ENCODE peak calls at places on chromosome 12, in seven cellular contexts. R is SJSA1; T is H9; W is OCI-LY7; K is effector memory CD4-positive, alpha-beta T cell; X is A549; Q is fibroblast of lung. V is an unnamed sample.

GRCh38 chr12:99284161-99284560 is 363.4 kb upstream of the GARIN6 start:
- DNase-seq in R (no peak), T (no peak), W (no peak), K (no peak), X (no peak), Q (no peak), V (no peak)

GRCh38 chr12:65121049-65121955 is at the start of gene WIF1:
- DNase-seq in R (no peak), T (peak; percentile 89), W (no peak), K (no peak), X (peak; percentile 29), Q (peak; percentile 8), V (no peak)

GRCh38 chr12:18352312-18352711 is 91.0 kb downstream of the PIK3C2G start:
- DNase-seq in R (no peak), T (no peak), W (no peak), K (no peak), X (no peak), Q (no peak), V (no peak)

GRCh38 chr12:82366182-82366581 is 7.9 kb downstream of the METTL25 start:
- DNase-seq in R (no peak), T (no peak), W (no peak), K (no peak), X (no peak), Q (no peak), V (no peak)

GRCh38 chr12:11695321-11695720 is 45.8 kb downstream of the ETV6 start:
- DNase-seq in R (no peak), T (no peak), W (no peak), K (no peak), X (no peak), Q (peak; percentile 83), V (no peak)

GRCh38 chr12:6443361-6443983 is 1.3 kb upstream of the CD27 start:
- DNase-seq in R (no peak), T (no peak), W (peak; percentile 85), K (no peak), X (no peak), Q (no peak), V (no peak)

GRCh38 chr12:67220065-67220464 is 49.1 kb upstream of the CAND1 start:
- DNase-seq in R (no peak), T (peak; percentile 54), W (no peak), K (no peak), X (peak; percentile 41), Q (peak; percentile 3), V (no peak)

GRCh38 chr12:11836282-11836963 is 186.9 kb downstream of the ETV6 start:
- DNase-seq in R (no peak), T (peak; percentile 27), W (peak; percentile 95), K (no peak), X (no peak), Q (no peak), V (peak; percentile 31)

GRCh38 chr12:107554941-107555340 is 130.7 kb upstream of the PWP1 start:
- DNase-seq in R (peak; percentile 75), T (no peak), W (no peak), K (no peak), X (no peak), Q (no peak), V (no peak)

GRCh38 chr12:117986705-117987469 is 18.1 kb upstream of the KSR2 start:
- DNase-seq in R (peak; percentile 57), T (no peak), W (no peak), K (no peak), X (peak; percentile 81), Q (peak; percentile 86), V (no peak)

GRCh38 chr12:82619644-82620043 is 67.1 kb upstream of the TMTC2 start:
- DNase-seq in R (no peak), T (no peak), W (no peak), K (no peak), X (no peak), Q (no peak), V (no peak)

GRCh38 chr12:108371801-108372344 is 32.8 kb upstream of the CMKLR1 start:
- DNase-seq in R (no peak), T (no peak), W (no peak), K (no peak), X (no peak), Q (peak; percentile 84), V (no peak)

GRCh38 chr12:69502342-69503081 is 32.3 kb downstream of the FRS2 start:
- DNase-seq in R (peak; percentile 54), T (no peak), W (no peak), K (no peak), X (peak; percentile 31), Q (peak; percentile 92), V (no peak)

GRCh38 chr12:1222858-1223644 is 232.0 kb downstream of the ERC1 start:
- DNase-seq in R (no peak), T (no peak), W (no peak), K (no peak), X (no peak), Q (no peak), V (no peak)

GRCh38 chr12:52029686-52030085 is 21.6 kb upstream of the NR4A1 start:
- DNase-seq in R (no peak), T (peak; percentile 95), W (no peak), K (no peak), X (peak; percentile 76), Q (no peak), V (no peak)

GRCh38 chr12:10018390-10018789 is 8.0 kb downstream of the CLEC12B start:
- DNase-seq in R (no peak), T (no peak), W (no peak), K (no peak), X (no peak), Q (no peak), V (no peak)

GRCh38 chr12:113649256-113649830 is 177.7 kb upstream of the LHX5 start:
- DNase-seq in R (no peak), T (no peak), W (no peak), K (no peak), X (no peak), Q (no peak), V (no peak)

GRCh38 chr12:4486049-4486699 is 40.6 kb upstream of the FGF6 start:
- DNase-seq in R (no peak), T (no peak), W (no peak), K (no peak), X (no peak), Q (no peak), V (no peak)

GRCh38 chr12:125187780-125188741 is 122.8 kb downstream of the AACS start:
- DNase-seq in R (no peak), T (peak; percentile 84), W (no peak), K (no peak), X (no peak), Q (no peak), V (no peak)

GRCh38 chr12:116432321-116432750 is 126.8 kb upstream of the MAP1LC3B2 start:
- DNase-seq in R (no peak), T (no peak), W (no peak), K (no peak), X (no peak), Q (peak; percentile 47), V (no peak)

GRCh38 chr12:101743724-101744472 is 4.6 kb upstream of the SYCP3 start:
- DNase-seq in R (no peak), T (no peak), W (peak; percentile 93), K (no peak), X (no peak), Q (no peak), V (peak; percentile 7)

DNA sequence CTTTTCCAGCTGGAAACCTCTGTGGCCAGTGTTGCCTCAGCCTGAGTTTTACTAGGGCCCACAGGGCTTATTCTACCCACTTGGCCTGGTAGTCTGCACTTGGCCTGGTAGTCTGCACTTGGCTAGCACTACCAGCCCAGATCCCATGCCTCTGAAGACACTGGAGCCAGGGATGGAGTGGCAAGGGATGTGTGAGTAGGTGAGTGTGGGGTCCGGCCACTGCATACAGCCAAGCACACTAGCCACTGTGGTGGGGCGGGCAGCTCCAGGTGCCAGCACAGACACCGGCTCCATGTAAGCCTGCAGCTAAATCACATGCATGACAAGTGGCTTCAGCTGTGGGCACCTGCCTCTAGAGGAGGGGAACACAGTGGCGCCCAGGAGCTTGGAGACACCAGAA is 63.4 kb upstream of the NAV3 start:
- DNase-seq in R (no peak), T (no peak), W (no peak), K (no peak), X (no peak), Q (no peak), V (no peak)
- H3K27ac ChIP-seq in R (no peak overlapping the region), T (no peak overlapping the region), W (no peak overlapping the region), K (no peak overlapping the region), X (no peak overlapping the region), Q (no peak overlapping the region), V (no peak overlapping the region)

DNA sequence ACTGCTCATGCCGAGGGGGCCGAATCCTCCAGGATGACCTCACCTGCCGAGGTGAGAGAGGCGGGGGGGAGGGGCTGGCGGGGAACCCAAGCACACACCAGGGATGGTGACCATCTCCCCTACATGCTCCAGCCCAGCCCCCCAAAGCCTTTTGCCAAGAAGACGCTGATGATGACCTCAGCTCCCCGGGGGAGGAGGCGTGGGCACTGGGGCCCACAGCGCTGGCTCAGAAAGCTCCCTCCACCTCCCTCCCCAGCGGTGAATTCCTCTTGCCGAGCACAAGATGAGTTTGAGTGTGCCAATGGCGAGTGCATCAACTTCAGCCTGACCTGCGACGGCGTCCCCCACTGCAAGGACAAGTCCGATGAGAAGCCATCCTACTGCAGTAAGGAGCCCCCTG is 23.7 kb upstream of the NXPH4 start:
- DNase-seq in R (no peak), T (no peak), W (no peak), K (no peak), X (no peak), Q (no peak), V (no peak)
- H3K27ac ChIP-seq in R (no peak overlapping the region), T (no peak overlapping the region), W (no peak overlapping the region), K (no peak overlapping the region), X (no peak overlapping the region), Q (no peak overlapping the region), V (no peak overlapping the region)

GRCh38 chr12:91262023-91262676 is 79.5 kb upstream of the DCN start:
- DNase-seq in R (no peak), T (no peak), W (no peak), K (no peak), X (no peak), Q (no peak), V (no peak)
- H3K27ac ChIP-seq in R (no peak overlapping the region), T (no peak overlapping the region), W (no peak overlapping the region), K (no peak overlapping the region), X (no peak overlapping the region), Q (no peak overlapping the region), V (no peak overlapping the region)

GRCh38 chr12:96240656-96241055 is 46.5 kb downstream of the ELK3 start:
- DNase-seq in R (no peak), T (no peak), W (no peak), K (no peak), X (no peak), Q (peak; percentile 64), V (no peak)

GRCh38 chr12:96238336-96239031 is 44.3 kb downstream of the ELK3 start:
- DNase-seq in R (no peak), T (no peak), W (no peak), K (no peak), X (no peak), Q (no peak), V (no peak)

GRCh38 chr12:96241484-96242256 is 47.5 kb downstream of the ELK3 start:
- DNase-seq in R (no peak), T (no peak), W (no peak), K (peak; percentile 84), X (peak; percentile 31), Q (peak; percentile 80), V (no peak)

GRCh38 chr12:96239711-96240234 is 45.6 kb downstream of the ELK3 start:
- DNase-seq in R (no peak), T (no peak), W (no peak), K (no peak), X (no peak), Q (no peak), V (no peak)

DNA sequence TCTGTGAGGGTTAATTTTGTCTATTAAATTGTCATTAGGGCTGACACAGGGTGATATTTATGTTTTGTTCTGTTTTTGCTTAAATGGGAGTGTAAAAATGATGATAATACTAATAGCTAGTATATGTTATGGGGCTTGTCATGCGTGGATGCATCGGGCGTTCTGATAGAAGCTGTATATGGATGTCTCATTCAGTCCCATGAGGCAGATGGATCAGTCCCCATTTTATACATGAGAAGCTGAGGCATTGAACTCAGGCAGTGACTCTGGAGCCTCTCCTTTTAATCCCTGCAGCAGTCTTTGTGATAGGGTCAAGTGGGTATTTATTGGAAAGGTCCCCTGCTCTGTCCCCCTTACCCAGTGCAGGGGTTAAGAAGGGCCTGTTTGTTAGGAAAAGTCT is 46.1 kb downstream of the ELK3 start:
- DNase-seq in R (no peak), T (no peak), W (no peak), K (no peak), X (no peak), Q (no peak), V (no peak)
- H3K27ac ChIP-seq in R (no peak overlapping the region), T (no peak overlapping the region), W (no peak overlapping the region), K (peak overlapping the region; percentile 96), X (no peak overlapping the region), Q (peak overlapping the region; percentile 95), V (peak overlapping the region; percentile 86)

V was measured in esophagus squamous epithelium.